ENCODE peak calls at places on chromosomes 4 and X, in four cellular contexts. I is OCI-LY7; Z is Jurkat, Clone E6-1; D is AG10803. F is an unnamed sample.

GRCh38 chr4:173346074-173346473 is 11.9 kb upstream of the HMGB2 start:
- DNase-seq in I (no peak), D (peak), Z (no peak), F (no peak)

GRCh38 chrX:45324941-45325340 is 124.3 kb upstream of the DIPK2B start:
- DNase-seq in Z (no peak), I (no peak), D (peak), F (no peak)

GRCh38 chr4:150501019-150501727 is 80.8 kb upstream of the MAB21L2 start:
- DNase-seq in I (no peak), Z (no peak), D (peak), F (peak)

GRCh38 chr4:122890142-122890769 is 32.1 kb downstream of the NUDT6 start:
- DNase-seq in Z (no peak), I (no peak), D (no peak), F (no peak)

GRCh38 chr4:52572936-52573485 is 86.1 kb downstream of the USP46 start:
- DNase-seq in Z (no peak), I (no peak), D (peak), F (no peak)

GRCh38 chr4:28548549-28548948 is 1687.9 kb downstream of the STIM2 start:
- DNase-seq in I (no peak), D (no peak), Z (no peak), F (no peak)

GRCh38 chrX:16946971-16947562 is 609 bp downstream of the REPS2 start:
- DNase-seq in I (peak), Z (no peak), D (no peak), F (no peak)

GRCh38 chr4:110196871-110197420 is 1.5 kb downstream of the ELOVL6 start:
- DNase-seq in I (peak), D (peak), Z (peak), F (no peak)

GRCh38 chr4:41525129-41525528 is 12.8 kb upstream of the LIMCH1 start:
- DNase-seq in D (peak), I (no peak), Z (no peak), F (peak)

GRCh38 chr4:74111990-74112389 is 13.0 kb upstream of the CXCL2 start:
- DNase-seq in I (no peak), D (peak), Z (no peak), F (peak)

GRCh38 chr4:1516881-1517480 is 110.7 kb upstream of the NKX1-1 start:
- DNase-seq in Z (no peak), D (no peak), I (no peak), F (no peak)

GRCh38 chrX:41384041-41384705 is 50.2 kb downstream of the DDX3X start:
- DNase-seq in Z (no peak), D (peak), I (peak), F (peak)

GRCh38 chr4:113423631-113424030 is 337.9 kb downstream of the CAMK2D start:
- DNase-seq in Z (no peak), I (no peak), D (no peak), F (no peak)

GRCh38 chr4:79623125-79623905 is 215.3 kb upstream of the GK2 start:
- DNase-seq in I (no peak), Z (no peak), D (peak), F (peak)

GRCh38 chr4:707929-708630 is 2.4 kb downstream of the PCGF3 start:
- DNase-seq in D (no peak), I (no peak), Z (no peak), F (no peak)

GRCh38 chr4:168574581-168575295 is 77.9 kb downstream of the PALLD start:
- DNase-seq in I (no peak), Z (no peak), D (no peak), F (no peak)

GRCh38 chr4:2787230-2788100 is 5.4 kb upstream of the SH3BP2 start:
- DNase-seq in D (no peak), I (peak), Z (no peak), F (no peak)

GRCh38 chr4:115537387-115537786 is 424.0 kb upstream of the NDST4 start:
- DNase-seq in Z (no peak), I (peak), D (peak), F (no peak)

GRCh38 chr4:75990129-75990528 is 616 bp downstream of the SDAD1 start:
- DNase-seq in I (peak), Z (no peak), D (peak), F (no peak)

GRCh38 chr4:148441624-148441985 is 609 bp downstream of the NR3C2 start:
- DNase-seq in D (no peak), I (no peak), Z (no peak), F (no peak)
- H3K4me3 ChIP-seq in D (peak), I (peak), Z (peak), F (peak)

GRCh38 chr4:77802406-77802805 is 16.8 kb downstream of the CNOT6L start:
- DNase-seq in I (no peak), D (no peak), Z (no peak), F (no peak)
- H3K4me3 ChIP-seq in I (no peak), D (no peak), Z (no peak), F (no peak)

GRCh38 chrX:129696463-129697155 is 41.9 kb upstream of the APLN start:
- DNase-seq in D (no peak), Z (no peak), I (peak), F (no peak)

GRCh38 chrX:129695535-129695934 is 40.8 kb upstream of the APLN start:
- DNase-seq in I (no peak), Z (no peak), D (no peak), F (no peak)

GRCh38 chrX:129695937-129696336 is 41.2 kb upstream of the APLN start:
- DNase-seq in I (no peak), Z (no peak), D (no peak), F (no peak)

GRCh38 chrX:129698150-129698549 is 40.6 kb upstream of the XPNPEP2 start:
- DNase-seq in I (no peak), Z (no peak), D (no peak), F (no peak)

GRCh38 chrX:129697204-129697829 is 41.5 kb upstream of the XPNPEP2 start:
- DNase-seq in Z (no peak), D (no peak), I (peak), F (no peak)
- H3K4me3 ChIP-seq in Z (no peak), D (no peak), I (no peak), F (no peak)

GRCh38 chr4:68416591-68416990 is 30.7 kb upstream of the TMPRSS11E start:
- DNase-seq in I (no peak), D (no peak), Z (no peak), F (no peak)
- H3K4me3 ChIP-seq in I (no peak), D (no peak), Z (no peak), F (no peak)

F was measured in skeletal muscle cell.